ENCODE peak calls at places on chromosome 1, in nine cellular contexts. K is stimulated activated CD4-positive, alpha-beta T cell treated with anti-CD3 and anti-CD28 coated beads, Interleukin-15, amount 100 ng/mL, for 24 hours; O is HTR-8/SVneo; J is GM23248; A is H54; E is OCI-M1; Y is left lung; P is Panc1; G is activated CD8-positive, alpha-beta T cell treated with anti-CD3 and anti-CD28 coated beads, Interleukin-2, amount 10 ng/mL, durations not matched to agents 7 days and 5 days. B is an unnamed sample.

GRCh38 chr1:221783437-221783836 is 41.5 kb upstream of the DUSP10 start:
- DNase-seq in K (no peak), O (no peak), J (no peak), A (no peak), E (no peak), Y (no peak), P (no peak), G (peak), B (no peak)

GRCh38 chr1:17318262-17318661 is 10.3 kb downstream of the PADI4 start:
- DNase-seq in K (no peak), O (no peak), J (no peak), A (no peak), E (no peak), Y (no peak), P (no peak), G (no peak), B (no peak)

GRCh38 chr1:17018849-17019248 is 7.1 kb upstream of the ATP13A2 start:
- DNase-seq in K (no peak), O (no peak), J (no peak), A (no peak), E (no peak), Y (no peak), P (no peak), G (no peak), B (no peak)

GRCh38 chr1:21861602-21862429 is 49.8 kb downstream of the LDLRAD2 start:
- DNase-seq in K (no peak), O (peak), J (peak), A (peak), E (no peak), Y (no peak), P (peak), G (no peak), B (no peak)

GRCh38 chr1:16978589-16979474 is 1.6 kb downstream of the MFAP2 start:
- DNase-seq in K (no peak), O (no peak), J (peak), A (no peak), E (no peak), Y (peak), P (no peak), G (no peak), B (no peak)

GRCh38 chr1:43836267-43836951 is 97.2 kb upstream of the ARTN start:
- DNase-seq in K (peak), O (peak), J (no peak), A (peak), E (peak), Y (peak), P (no peak), G (peak), B (peak)

GRCh38 chr1:245946905-245947304 is 560.2 kb downstream of the SMYD3 start:
- DNase-seq in K (no peak), O (no peak), J (no peak), A (no peak), E (no peak), Y (no peak), P (no peak), G (no peak), B (no peak)

GRCh38 chr1:147641695-147642592 is 28.4 kb downstream of the ACP6 start:
- DNase-seq in K (peak), O (peak), J (peak), A (peak), E (peak), Y (no peak), P (peak), G (peak), B (peak)

GRCh38 chr1:33259879-33260278 is 3.6 kb downstream of the ZNF362 start:
- DNase-seq in K (peak), O (no peak), J (no peak), A (no peak), E (no peak), Y (no peak), P (no peak), G (no peak), B (no peak)

GRCh38 chr1:245155186-245156040 is 628 bp downstream of the KIF26B start:
- DNase-seq in K (peak), O (no peak), J (peak), A (no peak), E (no peak), Y (no peak), P (no peak), G (no peak), B (no peak)

GRCh38 chr1:6602669-6603423 is at the start of gene KLHL21:
- DNase-seq in K (peak), O (peak), J (peak), A (peak), E (peak), Y (peak), P (no peak), G (peak), B (peak)

GRCh38 chr1:116340506-116341240 is 32.4 kb upstream of the ATP1A1 start:
- DNase-seq in K (no peak), O (no peak), J (no peak), A (no peak), E (no peak), Y (no peak), P (no peak), G (no peak), B (no peak)

GRCh38 chr1:50955116-50955515 is 5.0 kb downstream of the FAF1 start:
- DNase-seq in K (no peak), O (no peak), J (no peak), A (no peak), E (no peak), Y (no peak), P (no peak), G (no peak), B (no peak)

GRCh38 chr1:221845650-221846371 is 103.9 kb upstream of the DUSP10 start:
- DNase-seq in K (no peak), O (peak), J (no peak), A (no peak), E (no peak), Y (no peak), P (no peak), G (no peak), B (no peak)

GRCh38 chr1:10033359-10033845 is 644 bp downstream of the UBE4B start:
- DNase-seq in K (no peak), O (no peak), J (peak), A (peak), E (peak), Y (peak), P (no peak), G (peak), B (no peak)